ENCODE peak calls at places on chromosomes 13 and 19, in five cellular contexts. X, W, A, P and M are unnamed samples.

GRCh38 chr13:112469071-112469745 is 93.1 kb downstream of the SPACA7 start:
- DNase-seq in X (no peak), W (no peak), A (no peak), P (no peak), M (no peak)

GRCh38 chr13:51065372-51066090 is 45.5 kb downstream of the C13orf42 start:
- DNase-seq in X (no peak), W (no peak), A (no peak), P (no peak), M (no peak)

GRCh38 chr13:72168126-72168525 is 301.1 kb upstream of the DACH1 start:
- DNase-seq in X (no peak), W (no peak), A (no peak), P (no peak), M (no peak)

GRCh38 chr13:46795321-46795720 is 1.6 kb downstream of the ESD start:
- DNase-seq in X (no peak), W (no peak), A (no peak), P (no peak), M (no peak)

GRCh38 chr19:11152318-11153062 is 3.1 kb downstream of the SPC24 start:
- DNase-seq in X (no peak), W (no peak), A (no peak), P (no peak), M (no peak)

GRCh38 chr13:75963318-75963717 is 327.2 kb downstream of the LMO7 start:
- DNase-seq in X (no peak), W (no peak), A (no peak), P (no peak), M (peak)

GRCh38 chr13:110929104-110929777 is 14.4 kb upstream of the ANKRD10 start:
- DNase-seq in X (no peak), W (no peak), A (no peak), P (no peak), M (no peak)

GRCh38 chr13:113836917-113837553 is 26.8 kb downstream of the GAS6 start:
- DNase-seq in X (peak), W (no peak), A (no peak), P (peak), M (peak)